ENCODE peak calls at places on chromosome 14, in ten cellular contexts. One of them, this sample, is unnamed.

GRCh38 chr14:21734457-21735074 is 60.9 kb upstream of the OR4E1 start:
- DNase-seq in left ventricle myocardium inferior: no peak
- DNase-seq in kidney: no peak
- DNase-seq in omental fat pad: no peak
- DNase-seq in nephron progenitor cell: peak; percentile 35
- DNase-seq in activated B cell treated with CpG ODN at 0.5 μM for 24 hours: no peak
- DNase-seq in HFF-Myc: peak; percentile 2
- DNase-seq in AG10803: no peak
- DNase-seq in WTC11: no peak
- DNase-seq in HepG2: peak; percentile 75
- DNase-seq in this sample: peak; percentile 35

GRCh38 chr14:73727181-73727580 is 13.0 kb upstream of the PNMA1 start:
- DNase-seq in AG10803: no peak
- DNase-seq in nephron progenitor cell: no peak
- DNase-seq in left ventricle myocardium inferior: no peak
- DNase-seq in HepG2: no peak
- DNase-seq in HFF-Myc: no peak
- DNase-seq in omental fat pad: no peak
- DNase-seq in activated B cell treated with CpG ODN at 0.5 μM for 24 hours: no peak
- DNase-seq in kidney: no peak
- DNase-seq in WTC11: no peak
- DNase-seq in this sample: no peak

GRCh38 chr14:74630881-74631690 is 19.0 kb upstream of the LTBP2 start:
- DNase-seq in kidney: peak; percentile 63
- DNase-seq in WTC11: no peak
- DNase-seq in nephron progenitor cell: no peak
- DNase-seq in left ventricle myocardium inferior: no peak
- DNase-seq in activated B cell treated with CpG ODN at 0.5 μM for 24 hours: no peak
- DNase-seq in HFF-Myc: no peak
- DNase-seq in omental fat pad: no peak
- DNase-seq in AG10803: no peak
- DNase-seq in HepG2: no peak
- DNase-seq in this sample: no peak

GRCh38 chr14:60637490-60638452 is 11.5 kb downstream of the SIX1 start:
- DNase-seq in HFF-Myc: no peak
- DNase-seq in HepG2: no peak
- DNase-seq in left ventricle myocardium inferior: no peak
- DNase-seq in nephron progenitor cell: peak; percentile 77
- DNase-seq in activated B cell treated with CpG ODN at 0.5 μM for 24 hours: no peak
- DNase-seq in omental fat pad: no peak
- DNase-seq in AG10803: peak; percentile 39
- DNase-seq in kidney: peak; percentile 63
- DNase-seq in WTC11: peak; percentile 59
- DNase-seq in this sample: no peak

GRCh38 chr14:102096569-102097188 is 9.8 kb upstream of the HSP90AA1 start:
- DNase-seq in HepG2: peak; percentile 63
- DNase-seq in HFF-Myc: peak; percentile 56
- DNase-seq in activated B cell treated with CpG ODN at 0.5 μM for 24 hours: peak; percentile 46
- DNase-seq in AG10803: peak; percentile 71
- DNase-seq in omental fat pad: peak; percentile 99
- DNase-seq in left ventricle myocardium inferior: peak; percentile 86
- DNase-seq in nephron progenitor cell: peak; percentile 85
- DNase-seq in kidney: peak; percentile 90
- DNase-seq in WTC11: peak; percentile 87
- DNase-seq in this sample: peak; percentile 63

GRCh38 chr14:60777856-60778578 is 43.5 kb downstream of the MNAT1 start:
- DNase-seq in HFF-Myc: peak; percentile 37
- DNase-seq in omental fat pad: no peak
- DNase-seq in activated B cell treated with CpG ODN at 0.5 μM for 24 hours: no peak
- DNase-seq in HepG2: no peak
- DNase-seq in left ventricle myocardium inferior: no peak
- DNase-seq in AG10803: peak; percentile 94
- DNase-seq in nephron progenitor cell: no peak
- DNase-seq in kidney: no peak
- DNase-seq in WTC11: no peak
- DNase-seq in this sample: no peak

GRCh38 chr14:75268638-75269550 is 9.7 kb upstream of the FOS start:
- DNase-seq in AG10803: no peak
- DNase-seq in left ventricle myocardium inferior: no peak
- DNase-seq in nephron progenitor cell: no peak
- DNase-seq in WTC11: peak; percentile 29
- DNase-seq in kidney: no peak
- DNase-seq in HFF-Myc: no peak
- DNase-seq in activated B cell treated with CpG ODN at 0.5 μM for 24 hours: no peak
- DNase-seq in omental fat pad: no peak
- DNase-seq in HepG2: no peak
- DNase-seq in this sample: no peak

GRCh38 chr14:57052705-57053302 is 215.9 kb downstream of the EXOC5 start:
- DNase-seq in left ventricle myocardium inferior: no peak
- DNase-seq in activated B cell treated with CpG ODN at 0.5 μM for 24 hours: no peak
- DNase-seq in HepG2: no peak
- DNase-seq in HFF-Myc: no peak
- DNase-seq in WTC11: no peak
- DNase-seq in omental fat pad: no peak
- DNase-seq in kidney: no peak
- DNase-seq in nephron progenitor cell: no peak
- DNase-seq in AG10803: no peak
- DNase-seq in this sample: no peak

GRCh38 chr14:72644758-72645489 is 249.0 kb downstream of the DPF3 start:
- DNase-seq in nephron progenitor cell: no peak
- DNase-seq in HepG2: no peak
- DNase-seq in activated B cell treated with CpG ODN at 0.5 μM for 24 hours: no peak
- DNase-seq in kidney: no peak
- DNase-seq in left ventricle myocardium inferior: no peak
- DNase-seq in AG10803: no peak
- DNase-seq in HFF-Myc: no peak
- DNase-seq in WTC11: no peak
- DNase-seq in omental fat pad: no peak
- DNase-seq in this sample: no peak

DNA sequence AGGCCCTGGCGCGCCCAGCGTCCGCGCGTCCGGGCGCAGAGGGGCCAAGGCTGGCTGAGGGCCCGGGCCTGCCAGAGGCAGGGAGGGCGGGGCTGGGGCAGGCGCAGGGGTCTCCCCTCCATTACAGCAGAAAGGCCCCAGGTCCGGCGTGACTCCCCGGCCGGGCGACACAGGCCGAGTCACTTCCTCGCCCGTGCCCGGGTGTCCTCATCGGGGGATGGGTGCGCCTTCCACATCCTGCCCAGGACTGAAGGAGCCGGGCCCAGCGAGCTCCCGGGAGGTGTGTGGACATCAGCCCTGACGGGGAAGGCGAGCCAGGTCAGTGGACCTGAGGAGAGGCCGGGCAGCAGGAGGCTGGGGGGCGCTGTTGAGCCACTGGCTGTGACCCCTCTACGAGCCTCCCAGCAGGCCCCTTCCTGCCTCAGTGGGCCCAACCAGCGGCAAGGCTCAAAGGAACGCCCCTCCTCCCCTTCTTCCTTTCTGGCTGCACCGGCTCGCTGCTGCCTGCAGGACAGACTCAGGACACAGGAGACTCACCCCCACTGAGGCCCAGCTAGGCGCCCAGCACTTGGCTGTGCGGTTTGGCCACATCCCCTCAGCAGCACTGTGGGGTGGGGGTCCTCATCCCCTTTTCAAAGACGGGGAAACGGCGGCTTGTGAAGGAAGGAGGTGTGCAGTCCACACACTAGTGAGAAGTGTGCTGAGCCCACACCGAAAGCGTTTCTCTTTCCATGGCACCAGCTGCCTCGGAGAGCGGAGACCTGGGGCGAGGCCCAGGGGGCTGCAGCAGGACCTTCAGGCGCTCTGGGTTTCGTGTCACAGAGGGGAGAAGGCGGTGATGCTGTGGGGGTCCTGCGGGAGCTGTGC is 606 bp downstream of the TNFAIP2 start:
- DNase-seq in HFF-Myc: no peak
- DNase-seq in HepG2: no peak
- DNase-seq in kidney: peak; percentile 91
- DNase-seq in AG10803: peak; percentile 48
- DNase-seq in nephron progenitor cell: no peak
- DNase-seq in omental fat pad: no peak
- DNase-seq in activated B cell treated with CpG ODN at 0.5 μM for 24 hours: no peak
- DNase-seq in WTC11: peak; percentile 60
- DNase-seq in left ventricle myocardium inferior: peak; percentile 68
- DNase-seq in this sample: no peak
- TF ChIP-seq CTCF in HFF-Myc: peak; percentile 40
- TF ChIP-seq CTCF in HepG2: peak; percentile 35
- TF ChIP-seq CTCF in kidney: peak; percentile 42
- TF ChIP-seq CTCF in AG10803: peak; percentile 45
- TF ChIP-seq CTCF in nephron progenitor cell: no peak
- TF ChIP-seq CTCF in omental fat pad: peak; percentile 25
- TF ChIP-seq CTCF in activated B cell treated with CpG ODN at 0.5 μM for 24 hours: no peak
- TF ChIP-seq CTCF in WTC11: peak; percentile 24
- TF ChIP-seq CTCF in left ventricle myocardium inferior: peak; percentile 58
- TF ChIP-seq CTCF in this sample: peak; percentile 49

DNA sequence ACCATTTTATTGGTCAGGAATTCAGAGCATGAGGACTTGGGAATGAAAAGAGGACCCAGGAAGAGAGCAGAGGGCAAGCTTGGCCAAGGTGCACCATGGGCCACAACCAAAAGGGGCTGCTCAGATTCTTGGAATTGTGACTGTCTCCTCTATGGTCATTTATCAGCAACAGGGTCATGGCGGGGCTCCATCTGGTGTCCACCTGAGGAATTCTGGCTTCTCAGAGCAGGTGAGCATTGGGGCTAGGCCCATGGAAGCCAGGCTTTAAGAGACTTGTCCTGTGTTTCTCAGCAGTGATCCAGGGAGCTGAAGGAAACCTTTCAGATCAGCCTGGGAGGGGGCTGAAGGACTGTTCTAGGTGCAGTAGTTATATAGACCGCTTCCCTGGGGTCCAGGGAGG is 2.6 kb upstream of the RIN3 start:
- DNase-seq in activated B cell treated with CpG ODN at 0.5 μM for 24 hours: no peak
- DNase-seq in WTC11: peak; percentile 58
- DNase-seq in kidney: no peak
- DNase-seq in AG10803: no peak
- DNase-seq in HFF-Myc: no peak
- DNase-seq in HepG2: peak; percentile 48
- DNase-seq in omental fat pad: no peak
- DNase-seq in left ventricle myocardium inferior: no peak
- DNase-seq in nephron progenitor cell: no peak
- DNase-seq in this sample: no peak
- TF ChIP-seq CTCF in activated B cell treated with CpG ODN at 0.5 μM for 24 hours: no peak
- TF ChIP-seq CTCF in WTC11: no peak
- TF ChIP-seq CTCF in kidney: no peak
- TF ChIP-seq CTCF in AG10803: no peak
- TF ChIP-seq CTCF in HFF-Myc: no peak
- TF ChIP-seq CTCF in HepG2: peak; percentile 81
- TF ChIP-seq CTCF in omental fat pad: no peak
- TF ChIP-seq CTCF in left ventricle myocardium inferior: no peak
- TF ChIP-seq CTCF in nephron progenitor cell: no peak
- TF ChIP-seq CTCF in this sample: peak; percentile 19

GRCh38 chr14:68523994-68524725 is 268.7 kb downstream of the ZFP36L1 start:
- DNase-seq in HepG2: no peak
- DNase-seq in nephron progenitor cell: no peak
- DNase-seq in HFF-Myc: no peak
- DNase-seq in omental fat pad: no peak
- DNase-seq in activated B cell treated with CpG ODN at 0.5 μM for 24 hours: no peak
- DNase-seq in kidney: peak; percentile 55
- DNase-seq in left ventricle myocardium inferior: no peak
- DNase-seq in WTC11: no peak
- DNase-seq in AG10803: peak; percentile 79
- DNase-seq in this sample: no peak
- TF ChIP-seq CTCF in HepG2: no peak
- TF ChIP-seq CTCF in nephron progenitor cell: no peak
- TF ChIP-seq CTCF in HFF-Myc: no peak
- TF ChIP-seq CTCF in omental fat pad: no peak
- TF ChIP-seq CTCF in activated B cell treated with CpG ODN at 0.5 μM for 24 hours: no peak
- TF ChIP-seq CTCF in kidney: peak; percentile 34
- TF ChIP-seq CTCF in left ventricle myocardium inferior: peak; percentile 57
- TF ChIP-seq CTCF in WTC11: no peak
- TF ChIP-seq CTCF in AG10803: peak; percentile 77
- TF ChIP-seq CTCF in this sample: no peak

GRCh38 chr14:64953310-64953654 is 10.7 kb upstream of the GPX2 start:
- DNase-seq in HFF-Myc: no peak
- DNase-seq in omental fat pad: no peak
- DNase-seq in AG10803: no peak
- DNase-seq in activated B cell treated with CpG ODN at 0.5 μM for 24 hours: no peak
- DNase-seq in HepG2: no peak
- DNase-seq in WTC11: no peak
- DNase-seq in kidney: peak; percentile 35
- DNase-seq in left ventricle myocardium inferior: no peak
- DNase-seq in nephron progenitor cell: no peak
- DNase-seq in this sample: no peak

GRCh38 chr14:64951724-64952123 is 9.2 kb upstream of the GPX2 start:
- DNase-seq in left ventricle myocardium inferior: no peak
- DNase-seq in nephron progenitor cell: no peak
- DNase-seq in kidney: peak; percentile 30
- DNase-seq in WTC11: no peak
- DNase-seq in HepG2: no peak
- DNase-seq in omental fat pad: no peak
- DNase-seq in activated B cell treated with CpG ODN at 0.5 μM for 24 hours: no peak
- DNase-seq in AG10803: no peak
- DNase-seq in HFF-Myc: no peak
- DNase-seq in this sample: no peak

GRCh38 chr14:64951291-64951690 is 8.7 kb upstream of the GPX2 start:
- DNase-seq in nephron progenitor cell: no peak
- DNase-seq in HepG2: no peak
- DNase-seq in WTC11: no peak
- DNase-seq in HFF-Myc: no peak
- DNase-seq in activated B cell treated with CpG ODN at 0.5 μM for 24 hours: no peak
- DNase-seq in AG10803: no peak
- DNase-seq in kidney: peak; percentile 49
- DNase-seq in left ventricle myocardium inferior: no peak
- DNase-seq in omental fat pad: no peak
- DNase-seq in this sample: no peak

GRCh38 chr14:64953661-64954060 is 11.1 kb upstream of the GPX2 start:
- DNase-seq in activated B cell treated with CpG ODN at 0.5 μM for 24 hours: no peak
- DNase-seq in omental fat pad: no peak
- DNase-seq in WTC11: no peak
- DNase-seq in nephron progenitor cell: no peak
- DNase-seq in kidney: peak; percentile 13
- DNase-seq in AG10803: no peak
- DNase-seq in HepG2: no peak
- DNase-seq in HFF-Myc: no peak
- DNase-seq in left ventricle myocardium inferior: no peak
- DNase-seq in this sample: no peak

DNA sequence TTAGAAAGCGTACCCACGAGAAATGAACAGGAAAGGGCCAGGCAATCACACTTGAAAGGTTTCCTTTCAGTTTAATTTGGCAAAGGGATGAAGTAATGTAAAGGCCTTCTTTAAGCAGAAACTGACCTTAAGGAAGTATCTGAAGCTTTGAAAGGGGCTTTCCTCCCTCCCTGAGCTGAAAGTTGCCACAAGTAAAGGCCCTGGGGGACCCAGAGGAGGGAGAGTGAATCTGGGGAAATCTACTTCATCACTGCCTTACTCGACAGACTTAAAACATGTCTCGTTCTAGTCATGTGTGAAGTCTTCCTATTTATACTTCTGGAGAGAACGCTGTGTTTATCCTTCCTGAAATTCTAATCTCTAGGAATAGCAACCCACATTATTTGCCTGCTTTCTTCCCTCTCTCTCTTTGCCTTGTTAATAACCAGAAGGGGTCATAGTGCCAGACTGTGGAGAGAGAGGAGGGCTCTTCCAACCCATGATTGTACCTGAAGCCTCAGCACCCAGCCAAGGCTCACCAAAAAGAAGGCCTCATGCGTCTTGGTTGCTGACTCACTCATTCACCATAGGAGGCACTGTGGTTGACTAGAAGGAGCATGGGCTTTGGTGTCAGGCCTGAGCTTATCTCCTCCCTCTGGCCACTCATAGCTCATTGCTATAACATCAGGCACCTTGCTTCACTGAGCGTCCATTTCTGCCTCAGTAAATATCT is 10.2 kb upstream of the GPX2 start:
- DNase-seq in HepG2: no peak
- DNase-seq in HFF-Myc: no peak
- DNase-seq in omental fat pad: no peak
- DNase-seq in AG10803: no peak
- DNase-seq in kidney: no peak
- DNase-seq in nephron progenitor cell: no peak
- DNase-seq in activated B cell treated with CpG ODN at 0.5 μM for 24 hours: no peak
- DNase-seq in left ventricle myocardium inferior: no peak
- DNase-seq in WTC11: no peak
- DNase-seq in this sample: peak; percentile 70
- TF ChIP-seq CTCF in HepG2: peak; percentile 8
- TF ChIP-seq CTCF in HFF-Myc: no peak
- TF ChIP-seq CTCF in omental fat pad: no peak
- TF ChIP-seq CTCF in AG10803: peak; percentile 12
- TF ChIP-seq CTCF in kidney: no peak
- TF ChIP-seq CTCF in nephron progenitor cell: no peak
- TF ChIP-seq CTCF in activated B cell treated with CpG ODN at 0.5 μM for 24 hours: no peak
- TF ChIP-seq CTCF in left ventricle myocardium inferior: no peak
- TF ChIP-seq CTCF in WTC11: no peak
- TF ChIP-seq CTCF in this sample: peak; percentile 17